ENCODE peak calls at places on chromosomes 4 and X, in six cellular contexts. One of them, this sample, is unnamed.

GRCh38 chrX:154827624-154828408 is 6.6 kb downstream of the SMIM9 start:
- DNase-seq in lower lobe of right lung: no peak
- DNase-seq in NCI-H1436: no peak
- DNase-seq in foreskin fibroblast: no peak
- DNase-seq in RWPE1: no peak
- DNase-seq in testis: no peak
- DNase-seq in this sample: no peak

GRCh38 chr4:3807311-3807710 is 41.1 kb downstream of the ADRA2C start:
- DNase-seq in lower lobe of right lung: peak
- DNase-seq in NCI-H1436: no peak
- DNase-seq in foreskin fibroblast: no peak
- DNase-seq in RWPE1: no peak
- DNase-seq in testis: no peak
- DNase-seq in this sample: no peak

GRCh38 chrX:110123331-110123782 is 120.4 kb downstream of the TMEM164 start:
- DNase-seq in lower lobe of right lung: no peak
- DNase-seq in NCI-H1436: no peak
- DNase-seq in foreskin fibroblast: peak
- DNase-seq in RWPE1: no peak
- DNase-seq in testis: no peak
- DNase-seq in this sample: no peak

GRCh38 chr4:78120144-78120880 is 63.2 kb downstream of the FRAS1 start:
- DNase-seq in lower lobe of right lung: no peak
- DNase-seq in NCI-H1436: no peak
- DNase-seq in foreskin fibroblast: no peak
- DNase-seq in RWPE1: no peak
- DNase-seq in testis: no peak
- DNase-seq in this sample: no peak

GRCh38 chrX:40938418-40938817 is 146.8 kb upstream of the USP9X start:
- DNase-seq in lower lobe of right lung: no peak
- DNase-seq in NCI-H1436: no peak
- DNase-seq in foreskin fibroblast: peak
- DNase-seq in RWPE1: no peak
- DNase-seq in testis: no peak
- DNase-seq in this sample: no peak

GRCh38 chrX:53684415-53685192 is 1.9 kb downstream of the HUWE1 start:
- DNase-seq in lower lobe of right lung: peak
- DNase-seq in NCI-H1436: no peak
- DNase-seq in foreskin fibroblast: no peak
- DNase-seq in RWPE1: no peak
- DNase-seq in testis: no peak
- DNase-seq in this sample: no peak

GRCh38 chrX:110450050-110450449 is 91.4 kb downstream of the RTL9 start:
- DNase-seq in lower lobe of right lung: peak
- DNase-seq in NCI-H1436: peak
- DNase-seq in foreskin fibroblast: peak
- DNase-seq in RWPE1: peak
- DNase-seq in testis: peak
- DNase-seq in this sample: peak

GRCh38 chr4:76562161-76562560 is 127.1 kb downstream of the SHROOM3 start:
- DNase-seq in lower lobe of right lung: no peak
- DNase-seq in NCI-H1436: no peak
- DNase-seq in foreskin fibroblast: peak
- DNase-seq in RWPE1: peak
- DNase-seq in testis: no peak
- DNase-seq in this sample: no peak

GRCh38 chrX:10016516-10017132 is 49.5 kb downstream of the CLDN34 start:
- DNase-seq in lower lobe of right lung: no peak
- DNase-seq in NCI-H1436: no peak
- DNase-seq in foreskin fibroblast: peak
- DNase-seq in RWPE1: no peak
- DNase-seq in testis: no peak
- DNase-seq in this sample: no peak

GRCh38 chr4:37662861-37663390 is 23.2 kb downstream of the RELL1 start:
- DNase-seq in lower lobe of right lung: no peak
- DNase-seq in NCI-H1436: no peak
- DNase-seq in foreskin fibroblast: no peak
- DNase-seq in RWPE1: no peak
- DNase-seq in testis: peak
- DNase-seq in this sample: no peak

GRCh38 chr4:8915201-8916200 is 43.9 kb upstream of the HMX1 start:
- DNase-seq in lower lobe of right lung: no peak
- DNase-seq in NCI-H1436: no peak
- DNase-seq in foreskin fibroblast: no peak
- DNase-seq in RWPE1: no peak
- DNase-seq in testis: no peak
- DNase-seq in this sample: no peak

GRCh38 chrX:107429090-107429489 is 20.4 kb upstream of the FRMPD3 start:
- DNase-seq in lower lobe of right lung: no peak
- DNase-seq in NCI-H1436: peak
- DNase-seq in foreskin fibroblast: peak
- DNase-seq in RWPE1: no peak
- DNase-seq in testis: no peak
- DNase-seq in this sample: no peak

GRCh38 chrX:150525061-150525919 is 43.1 kb upstream of the MTM1 start:
- DNase-seq in lower lobe of right lung: no peak
- DNase-seq in NCI-H1436: no peak
- DNase-seq in foreskin fibroblast: no peak
- DNase-seq in RWPE1: no peak
- DNase-seq in testis: peak
- DNase-seq in this sample: no peak

GRCh38 chr4:176156656-176157055 is 38.7 kb downstream of the SPATA4 start:
- DNase-seq in lower lobe of right lung: no peak
- DNase-seq in NCI-H1436: no peak
- DNase-seq in foreskin fibroblast: peak
- DNase-seq in RWPE1: no peak
- DNase-seq in testis: no peak
- DNase-seq in this sample: no peak

GRCh38 chr4:54741161-54741560 is 83.4 kb downstream of the KIT start:
- DNase-seq in lower lobe of right lung: no peak
- DNase-seq in NCI-H1436: no peak
- DNase-seq in foreskin fibroblast: no peak
- DNase-seq in RWPE1: no peak
- DNase-seq in testis: no peak
- DNase-seq in this sample: no peak

GRCh38 chrX:47240619-47241018 is 7.8 kb downstream of the USP11 start:
- DNase-seq in lower lobe of right lung: no peak
- DNase-seq in NCI-H1436: no peak
- DNase-seq in foreskin fibroblast: no peak
- DNase-seq in RWPE1: no peak
- DNase-seq in testis: no peak
- DNase-seq in this sample: no peak